ENCODE peak calls at places on chromosomes 11 and 22, in four cellular contexts. J, D, G and U are unnamed samples.

GRCh38 chr11:116703421-116703820 is 69.4 kb downstream of the BUD13 start:
- DNase-seq in G (no peak), D (no peak), J (no peak), U (no peak)

GRCh38 chr11:130023204-130023603 is 20.6 kb upstream of the PRDM10 start:
- DNase-seq in G (peak), D (no peak), J (no peak), U (peak)

GRCh38 chr11:34745209-34745608 is 124.3 kb downstream of the EHF start:
- DNase-seq in J (no peak), D (no peak), G (no peak), U (no peak)

GRCh38 chr11:117279711-117280376 is 11.3 kb upstream of the BACE1-AS start:
- DNase-seq in J (no peak), G (no peak), D (no peak), U (no peak)

GRCh38 chr22:24325105-24325757 is 54.6 kb downstream of the SPECC1L start:
- DNase-seq in D (peak), G (peak), J (peak), U (peak)

GRCh38 chr11:5004429-5005274 is 10.0 kb downstream of the OR51L1 start:
- DNase-seq in D (peak), J (peak), G (no peak), U (no peak)

GRCh38 chr11:118001494-118001971 is 15.3 kb downstream of the IL10RA start:
- DNase-seq in J (no peak), G (no peak), D (peak), U (no peak)

GRCh38 chr11:124961972-124962609 is 8.1 kb downstream of the CCDC15 start:
- DNase-seq in D (peak), J (peak), G (peak), U (peak)

GRCh38 chr11:118172356-118172755 is 4.1 kb downstream of the SCN2B start:
- DNase-seq in G (no peak), D (no peak), J (no peak), U (no peak)

GRCh38 chr11:57387284-57388030 is 3.0 kb downstream of the PRG2 start:
- DNase-seq in D (peak), G (no peak), J (peak), U (no peak)

GRCh38 chr11:61442616-61443015 is 12.7 kb downstream of the SDHAF2 start:
- DNase-seq in G (no peak), J (no peak), D (no peak), U (no peak)

DNA sequence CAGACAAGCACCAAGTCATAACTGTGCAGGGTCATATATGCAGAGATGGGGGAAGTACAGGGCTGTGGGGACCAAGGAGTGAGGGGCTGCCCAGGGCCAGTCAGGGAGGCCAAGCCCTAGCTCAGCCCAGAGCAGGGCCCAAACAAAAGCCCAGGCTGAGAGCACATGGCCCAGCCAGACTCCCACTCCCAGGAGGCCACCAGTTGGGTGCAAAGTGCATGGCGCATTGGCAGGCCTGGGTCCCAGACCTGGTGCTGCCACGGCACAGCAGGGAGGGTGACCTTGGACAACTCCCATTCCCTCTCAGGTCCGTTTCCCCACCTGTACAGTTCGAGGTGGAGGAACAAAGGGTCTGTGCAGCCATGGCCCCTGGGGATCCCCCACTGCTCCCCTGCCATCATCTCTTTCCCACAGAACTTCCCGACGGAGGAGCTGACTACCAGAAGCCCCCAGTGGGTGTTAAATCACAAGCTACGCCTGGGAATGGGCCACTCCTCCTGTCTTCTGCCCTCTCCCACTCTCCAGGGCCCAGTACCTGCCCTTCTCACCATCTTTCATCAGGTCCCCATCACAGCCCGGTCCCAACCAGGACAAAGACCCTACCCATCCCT is 608 bp downstream of the NIPSNAP1 start:
- DNase-seq in D (no peak), J (no peak), G (no peak), U (peak)
- TF ChIP-seq SPI1 in D (no peak), J (no peak), G (no peak), U (no peak)

DNA sequence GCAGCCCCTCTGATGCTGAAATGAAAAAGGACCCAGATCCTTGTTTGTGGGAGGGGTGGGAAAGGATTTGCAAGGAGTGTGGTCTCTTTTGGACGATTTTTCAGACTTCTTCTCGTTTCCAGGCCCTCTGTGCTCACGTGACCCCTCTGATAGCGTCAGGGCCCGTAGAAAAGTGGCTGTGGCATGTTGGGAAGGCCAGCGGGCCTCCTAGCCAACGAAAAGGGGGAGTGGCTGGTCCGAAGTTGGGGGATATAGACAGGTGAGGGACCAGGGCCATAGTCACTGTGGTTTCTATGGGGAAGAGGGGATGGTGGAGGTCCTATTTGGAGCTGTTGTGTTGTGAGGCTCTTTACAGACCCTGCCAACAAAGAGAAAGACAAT is 6.6 kb downstream of the PARVB start:
- DNase-seq in D (peak), G (no peak), J (no peak), U (no peak)
- TF ChIP-seq SPI1 in D (no peak), G (no peak), J (no peak), U (no peak)

GRCh38 chr11:10287766-10288165 is 6.3 kb downstream of the SBF2 start:
- DNase-seq in J (no peak), G (no peak), D (no peak), U (no peak)
- TF ChIP-seq SPI1 in J (no peak), G (no peak), D (no peak), U (no peak)

GRCh38 chr11:66907751-66908173 is 50.4 kb downstream of the PC start:
- DNase-seq in D (no peak), J (no peak), G (no peak), U (no peak)

GRCh38 chr11:66909181-66909580 is 49.0 kb downstream of the PC start:
- DNase-seq in J (no peak), D (no peak), G (no peak), U (no peak)

GRCh38 chr11:66912361-66912760 is 45.8 kb downstream of the PC start:
- DNase-seq in D (no peak), G (no peak), J (no peak), U (no peak)

GRCh38 chr11:66910669-66911068 is 47.5 kb downstream of the PC start:
- DNase-seq in D (no peak), J (no peak), G (no peak), U (no peak)

DNA sequence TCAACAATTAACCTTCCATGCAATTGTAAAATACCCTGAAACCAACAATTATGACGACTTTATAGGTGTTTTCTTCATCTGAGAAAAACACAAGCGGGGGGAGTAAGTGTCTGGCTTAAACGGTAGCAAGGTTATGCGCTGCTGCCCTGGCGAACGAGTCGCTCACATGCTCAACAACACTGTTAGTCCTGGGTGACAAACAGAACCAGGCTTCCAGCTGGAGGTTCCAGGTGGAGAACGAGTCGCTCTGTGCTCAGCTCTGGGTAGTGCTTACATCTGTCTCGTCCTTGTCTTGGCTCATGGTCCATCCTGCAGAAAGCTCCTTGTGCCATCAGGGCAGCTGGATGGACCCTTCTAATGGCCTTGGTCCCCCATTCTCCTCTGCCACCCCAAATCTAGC is 48.2 kb downstream of the PC start:
- DNase-seq in D (no peak), G (no peak), J (no peak), U (no peak)
- TF ChIP-seq SPI1 in D (no peak), G (no peak), J (no peak), U (no peak)

GRCh38 chr11:104879514-104880190 is 18.6 kb downstream of the CASP12 start:
- DNase-seq in G (no peak), D (no peak), J (peak), U (no peak)
- TF ChIP-seq SPI1 in G (no peak), D (no peak), J (no peak), U (no peak)

GRCh38 chr11:64619196-64619595 is 28.2 kb downstream of the SLC22A12 start:
- DNase-seq in J (no peak), G (no peak), D (no peak), U (no peak)
- TF ChIP-seq SPI1 in J (no peak), G (no peak), D (no peak), U (no peak)

GRCh38 chr22:31075961-31076360 is 5.2 kb upstream of the SMTN start:
- DNase-seq in J (no peak), G (no peak), D (no peak), U (no peak)
- TF ChIP-seq SPI1 in J (no peak), G (no peak), D (no peak), U (no peak)

GRCh38 chr22:45475063-45475747 is 27.5 kb upstream of the FBLN1 start:
- DNase-seq in G (no peak), J (no peak), D (no peak), U (no peak)
- TF ChIP-seq SPI1 in G (no peak), J (no peak), D (no peak), U (no peak)

DNA sequence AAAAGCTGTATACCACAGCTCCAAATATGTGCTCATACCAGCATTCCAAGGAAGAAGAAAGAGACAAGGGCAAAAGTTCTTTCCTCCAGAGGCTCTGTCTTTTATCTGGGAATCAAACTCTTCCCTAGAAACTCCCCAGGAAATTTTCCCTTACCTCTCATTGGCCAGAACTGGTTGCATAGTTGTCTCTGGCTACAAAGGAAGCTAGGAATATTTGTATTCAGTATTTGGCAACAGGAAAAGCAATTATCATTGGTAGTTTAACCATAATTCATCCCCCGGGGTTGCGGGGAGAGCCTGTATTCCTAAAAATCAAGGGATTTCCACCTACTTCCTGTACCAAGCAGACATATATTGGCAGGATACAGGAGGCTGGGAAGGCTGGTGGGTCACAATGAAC is 10.5 kb upstream of the ZFTA start:
- DNase-seq in J (no peak), G (no peak), D (no peak), U (no peak)
- TF ChIP-seq SPI1 in J (no peak), G (no peak), D (no peak), U (no peak)